ENCODE peak calls at places on chromosomes 5 and 9, in eight cellular contexts. N is activated T-helper 1 cell treated with anti-CD3 and anti-CD28 coated beads, Interleukin-12 subunit alpha, Interleukin-12 subunit beta, Interleukin-2, Interleukin-4 antibody, amounts not matched to agents 30 ng/mL and 10 ng/mL and 1 ng/mL, durations not matched to agents 14 hours and 24 hours and 36 hours; H is DMS79; O is mucosa of gallbladder; T is stimulated activated naive CD8-positive, alpha-beta T cell treated with anti-CD3 and anti-CD28 coated beads, Interleukin-15, amount 100 ng/mL, for 72 hours; V is stimulated activated CD8-positive, alpha-beta memory T cell treated with anti-CD3 and anti-CD28 coated beads, Interleukin-4, amount 100 ng/mL, for 1 hour; X is NCI-H187; K is HCEC 1CT. C is an unnamed sample.

GRCh38 chr5:147904110-147904509 is 2.2 kb downstream of the C5orf46 start:
- DNase-seq in N (no peak), H (no peak), O (no peak), T (no peak), V (no peak), X (no peak), K (no peak), C (no peak)

GRCh38 chr9:98494852-98495251 is 213.9 kb downstream of the GABBR2 start:
- DNase-seq in N (no peak), H (no peak), O (no peak), T (no peak), V (no peak), X (no peak), K (no peak), C (no peak)

GRCh38 chr5:141492168-141492885 is 3.4 kb downstream of the PCDHGC5 start:
- DNase-seq in N (no peak), H (no peak), O (no peak), T (no peak), V (no peak), X (no peak), K (no peak), C (no peak)

GRCh38 chr9:130842547-130842946 is 7.5 kb downstream of the ABL1 start:
- DNase-seq in N (no peak), H (no peak), O (no peak), T (no peak), V (no peak), X (no peak), K (no peak), C (no peak)

GRCh38 chr9:122197334-122197872 is 31.4 kb downstream of the LHX6 start:
- DNase-seq in N (no peak), H (peak), O (no peak), T (no peak), V (no peak), X (peak), K (no peak), C (no peak)

GRCh38 chr9:14303110-14303509 is 10.8 kb downstream of the NFIB start:
- DNase-seq in N (no peak), H (no peak), O (no peak), T (no peak), V (no peak), X (no peak), K (no peak), C (no peak)

GRCh38 chr9:112784020-112784788 is 33.6 kb downstream of the SNX30 start:
- DNase-seq in N (no peak), H (no peak), O (no peak), T (no peak), V (no peak), X (no peak), K (no peak), C (peak)

GRCh38 chr9:137807721-137808703 is 69.6 kb upstream of the CACNA1B start:
- DNase-seq in N (no peak), H (no peak), O (no peak), T (no peak), V (no peak), X (no peak), K (no peak), C (no peak)

GRCh38 chr9:135032868-135033460 is 54.5 kb upstream of the OLFM1 start:
- DNase-seq in N (no peak), H (no peak), O (no peak), T (no peak), V (no peak), X (no peak), K (no peak), C (no peak)

GRCh38 chr9:124340219-124341069 is 74.8 kb downstream of the PSMB7 start:
- DNase-seq in N (no peak), H (no peak), O (no peak), T (no peak), V (no peak), X (no peak), K (no peak), C (no peak)

GRCh38 chr5:122458278-122458872 is 146.3 kb downstream of the SNCAIP start:
- DNase-seq in N (no peak), H (no peak), O (no peak), T (no peak), V (no peak), X (no peak), K (peak), C (no peak)

GRCh38 chr9:137293482-137294090 is 8.5 kb downstream of the NRARP start:
- DNase-seq in N (no peak), H (no peak), O (peak), T (no peak), V (no peak), X (no peak), K (no peak), C (no peak)

GRCh38 chr5:155729684-155730059 is 597.3 kb upstream of the SGCD start:
- DNase-seq in N (no peak), H (peak), O (peak), T (no peak), V (no peak), X (no peak), K (no peak), C (peak)

GRCh38 chr5:6578676-6579343 is 54.0 kb downstream of the NSUN2 start:
- DNase-seq in N (no peak), H (no peak), O (no peak), T (no peak), V (no peak), X (no peak), K (no peak), C (no peak)

GRCh38 chr5:156438076-156438475 is 111.1 kb downstream of the SGCD start:
- DNase-seq in N (no peak), H (no peak), O (no peak), T (no peak), V (no peak), X (no peak), K (no peak), C (no peak)

C was measured in neuronal stem cell.